ENCODE peak calls at places on chromosomes 13 and 19, in five cellular contexts. Q is neuronal stem cell, I is trophoblast cell, D is mesenchymal stem cell, Y is H1. K is an unnamed sample.

GRCh38 chr19:13784731-13785452 is 10.4 kb upstream of the ZSWIM4 start:
- DNase-seq in I (peak; percentile 79), D (peak; percentile 66), Y (peak; percentile 88), Q (no peak), K (peak; percentile 85)

GRCh38 chr13:58884810-58885209 is 1253.3 kb downstream of the PCDH17 start:
- DNase-seq in Q (no peak), Y (no peak), I (no peak), D (peak; percentile 3), K (no peak)

GRCh38 chr13:68099616-68100015 is 869.5 kb upstream of the PCDH9 start:
- DNase-seq in D (peak; percentile 59), I (no peak), Y (no peak), Q (no peak), K (no peak)

GRCh38 chr19:12984143-12984627 is 11.1 kb upstream of the NFIX start:
- DNase-seq in Q (no peak), D (no peak), Y (no peak), I (no peak), K (peak; percentile 20)

GRCh38 chr13:53343345-53343744 is 314.7 kb downstream of the OLFM4 start:
- DNase-seq in Q (peak; percentile 45), I (no peak), Y (peak; percentile 53), D (no peak), K (peak; percentile 79)

GRCh38 chr13:34847751-34848150 is 94.3 kb upstream of the NBEA start:
- DNase-seq in Q (no peak), I (no peak), Y (no peak), D (no peak), K (peak; percentile 54)

GRCh38 chr19:8307400-8307964 is 676 bp downstream of the CD320 start:
- DNase-seq in Q (no peak), I (no peak), D (no peak), Y (no peak), K (no peak)

GRCh38 chr13:71979616-71980015 is 112.6 kb upstream of the DACH1 start:
- DNase-seq in Y (peak; percentile 49), Q (no peak), D (peak; percentile 3), I (no peak), K (peak; percentile 45)

GRCh38 chr19:41926028-41926860 is 2.0 kb downstream of the ERFL start:
- DNase-seq in Q (no peak), D (no peak), Y (no peak), I (no peak), K (no peak)

GRCh38 chr13:46614582-46614981 is 61.6 kb downstream of the LRCH1 start:
- DNase-seq in D (peak; percentile 44), I (no peak), Y (no peak), Q (no peak), K (no peak)

GRCh38 chr13:96779691-96780090 is 214.6 kb downstream of the OXGR1 start:
- DNase-seq in Q (no peak), D (no peak), Y (no peak), I (no peak), K (no peak)

GRCh38 chr19:58372311-58373133 is 8.3 kb downstream of the ZNF837 start:
- DNase-seq in I (no peak), Y (no peak), Q (no peak), D (no peak), K (no peak)

GRCh38 chr19:47573076-47574026 is at the start of gene ZNF541:
- DNase-seq in I (peak; percentile 27), D (no peak), Q (no peak), Y (no peak), K (no peak)

GRCh38 chr19:1251233-1251502 is 2.8 kb downstream of the MIDN start:
- DNase-seq in I (peak; percentile 56), Y (no peak), D (peak; percentile 81), Q (no peak), K (no peak)

GRCh38 chr19:35211545-35212230 is 16.9 kb downstream of the FAM187B start:
- DNase-seq in D (no peak), I (no peak), Y (no peak), Q (no peak), K (no peak)

GRCh38 chr13:99083976-99084375 is 106.1 kb upstream of the DOCK9 start:
- DNase-seq in Q (no peak), Y (no peak), D (no peak), I (no peak), K (no peak)

GRCh38 chr19:14114854-14115253 is 2.7 kb downstream of the PRKACA start:
- DNase-seq in Y (peak; percentile 85), I (peak; percentile 33), Q (no peak), D (no peak), K (peak; percentile 67)

GRCh38 chr19:7540761-7541480 is 5.4 kb downstream of the PNPLA6 start:
- DNase-seq in I (no peak), Q (no peak), Y (peak; percentile 92), D (no peak), K (peak; percentile 91)

GRCh38 chr13:40539954-40540706 is 126.3 kb downstream of the FOXO1 start:
- DNase-seq in Q (peak; percentile 29), D (peak; percentile 72), I (peak; percentile 34), Y (no peak), K (peak; percentile 49)

GRCh38 chr13:102651392-102651791 is 43.5 kb downstream of the METTL21C start:
- DNase-seq in Q (no peak), Y (no peak), D (peak; percentile 65), I (no peak), K (no peak)

GRCh38 chr19:17479325-17479791 is 9.0 kb downstream of the SLC27A1 start:
- DNase-seq in Y (no peak), I (peak; percentile 69), D (peak; percentile 30), Q (no peak), K (no peak)

GRCh38 chr19:30070970-30071632 is 129.1 kb downstream of the URI1 start:
- DNase-seq in Y (no peak), Q (no peak), D (no peak), I (no peak), K (no peak)

GRCh38 chr13:95740921-95741320 is 64.0 kb downstream of the DNAJC3 start:
- DNase-seq in I (no peak), Y (no peak), Q (no peak), D (no peak), K (no peak)

GRCh38 chr19:52689804-52690394 is 44.9 kb downstream of the ZNF611 start:
- DNase-seq in Q (no peak), I (no peak), D (no peak), Y (peak; percentile 70), K (peak; percentile 45)

GRCh38 chr13:83819156-83819555 is 63.1 kb downstream of the SLITRK1 start:
- DNase-seq in I (no peak), Y (no peak), Q (no peak), D (no peak), K (no peak)

GRCh38 chr13:44312131-44312530 is 61.5 kb upstream of the SERP2 start:
- DNase-seq in I (no peak), D (no peak), Y (no peak), Q (no peak), K (no peak)

DNA sequence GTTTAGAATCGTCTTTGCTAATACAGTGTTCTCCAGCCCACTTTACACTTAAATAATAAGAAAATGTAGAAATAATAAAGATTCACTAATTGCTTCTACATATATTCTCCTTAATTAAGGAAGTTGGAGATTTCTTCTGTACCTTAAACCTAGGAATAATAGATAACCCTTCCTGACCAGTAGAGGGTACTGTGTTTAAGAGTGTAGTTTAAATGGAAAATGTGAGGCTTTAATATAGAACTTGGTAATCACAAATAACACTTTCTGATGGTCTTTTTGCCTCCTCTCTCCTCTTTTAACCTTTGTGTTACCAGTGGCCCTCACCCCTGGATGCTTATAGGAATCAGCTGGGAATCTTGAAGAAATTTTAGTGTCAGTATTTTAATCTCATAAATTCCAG is 20.7 kb downstream of the POMP start:
- DNase-seq in Y (no peak), I (no peak), Q (no peak), D (peak; percentile 37), K (no peak)
- H2BK12ac ChIP-seq in Y (no peak overlapping the region), I (no peak overlapping the region), Q (no peak overlapping the region), D (no peak overlapping the region), K (no peak overlapping the region)

GRCh38 chr13:108020027-108020426 is 195.3 kb downstream of the LIG4 start:
- DNase-seq in I (no peak), Y (no peak), Q (no peak), D (no peak), K (no peak)
- H2BK12ac ChIP-seq in I (no peak overlapping the region), Y (no peak overlapping the region), Q (no peak overlapping the region), D (no peak overlapping the region), K (no peak overlapping the region)

GRCh38 chr19:11479090-11479469 is 1.8 kb downstream of the ELAVL3 start:
- DNase-seq in I (no peak), Y (no peak), D (no peak), Q (no peak), K (no peak)

GRCh38 chr19:11480081-11480926 is 542 bp downstream of the ELAVL3 start:
- DNase-seq in I (no peak), Q (no peak), D (no peak), Y (no peak), K (no peak)

GRCh38 chr19:11480927-11481776 is at the start of gene ELAVL3:
- DNase-seq in D (peak; percentile 5), I (no peak), Y (peak; percentile 76), Q (no peak), K (peak; percentile 67)

GRCh38 chr19:11478167-11479089 is 2.4 kb downstream of the ELAVL3 start:
- DNase-seq in I (no peak), Q (no peak), Y (no peak), D (no peak), K (no peak)

DNA sequence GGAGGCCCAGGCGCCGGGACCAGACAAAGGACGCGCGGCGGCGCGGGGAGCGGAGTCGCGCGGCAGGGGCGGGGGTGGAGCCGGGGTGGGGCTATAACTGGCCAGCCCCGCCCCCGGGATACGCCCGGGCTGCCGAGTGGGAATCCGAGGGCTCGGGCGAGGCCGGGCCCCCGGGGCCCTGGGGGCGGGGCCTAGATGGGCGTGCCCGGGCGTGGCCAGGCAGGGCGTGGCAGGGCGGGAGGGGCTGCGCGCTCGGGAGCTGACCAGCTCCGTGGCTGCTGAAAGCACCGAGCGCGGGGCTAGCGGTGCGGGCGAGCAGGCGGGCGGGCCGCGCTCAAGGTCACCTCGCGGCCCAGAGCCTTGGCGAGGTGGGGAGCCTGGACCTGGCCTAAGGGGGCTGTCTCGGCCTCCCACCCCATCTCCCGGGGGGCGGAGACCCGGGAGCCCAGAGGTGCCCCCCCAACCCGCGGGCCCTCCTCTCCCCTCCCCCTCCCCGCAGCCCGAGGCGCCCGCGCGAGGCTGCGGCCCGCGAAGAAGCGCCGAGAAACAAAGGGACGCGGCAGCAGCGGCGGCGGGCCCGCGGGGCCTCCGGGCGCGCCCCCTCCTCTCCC is 1.3 kb downstream of the ELAVL3 start:
- DNase-seq in D (no peak), I (no peak), Y (peak; percentile 97), Q (peak; percentile 50), K (peak; percentile 92)
- H2BK12ac ChIP-seq in D (no peak overlapping the region), I (no peak overlapping the region), Y (no peak overlapping the region), Q (no peak overlapping the region), K (no peak overlapping the region)

GRCh38 chr13:30763786-30764440 is 28.6 kb downstream of the ALOX5AP start:
- DNase-seq in I (no peak), Q (no peak), Y (no peak), D (no peak), K (no peak)
- H2BK12ac ChIP-seq in I (no peak overlapping the region), Q (no peak overlapping the region), Y (no peak overlapping the region), D (no peak overlapping the region), K (no peak overlapping the region)

DNA sequence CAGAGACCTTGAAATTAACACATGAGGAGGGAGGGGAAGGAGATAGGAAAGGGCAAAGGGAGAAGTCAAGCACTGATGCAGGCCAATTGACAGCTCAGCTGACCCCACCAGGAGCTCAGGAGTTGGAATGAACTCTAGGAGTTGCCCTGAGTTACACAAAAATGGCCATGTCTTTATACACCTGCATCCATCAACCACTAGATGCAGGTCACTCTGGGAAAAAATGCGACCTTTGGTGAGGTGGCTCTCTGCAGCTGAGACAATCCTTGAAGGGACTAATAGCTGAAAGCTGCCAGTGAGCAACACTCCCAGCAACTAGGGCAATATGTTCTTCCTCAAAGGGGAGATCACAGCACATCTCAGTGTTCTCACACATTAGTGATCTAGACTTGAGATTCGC is 222.8 kb downstream of the RBM26 start:
- DNase-seq in I (peak; percentile 53), D (no peak), Q (no peak), Y (no peak), K (no peak)
- H2BK12ac ChIP-seq in I (no peak overlapping the region), D (no peak overlapping the region), Q (no peak overlapping the region), Y (no peak overlapping the region), K (no peak overlapping the region)